ENCODE peak calls at places on chromosomes 1 and 21, in seven cellular contexts. F is fibroblast of pulmonary artery, W is PC-9, O is astrocyte of the spinal cord, B is left ventricle myocardium inferior, Y is PC-3, P is endothelial cell of umbilical vein. G is an unnamed sample.

GRCh38 chr1:219837274-219837993 is 90.9 kb downstream of the SLC30A10 start:
- DNase-seq in W (no peak), O (peak), Y (peak), P (peak), B (no peak), F (peak), G (no peak)

GRCh38 chr1:23211955-23212354 is 5.3 kb downstream of the HTR1D start:
- DNase-seq in W (no peak), Y (peak), P (no peak), O (no peak), F (no peak), B (no peak), G (no peak)

GRCh38 chr1:63935148-63935547 is 161.3 kb downstream of the ROR1 start:
- DNase-seq in Y (peak), P (no peak), O (no peak), B (no peak), W (no peak), F (peak), G (no peak)

GRCh38 chr21:29104239-29104708 is 26.2 kb upstream of the MAP3K7CL start:
- DNase-seq in P (no peak), W (no peak), Y (no peak), O (no peak), F (no peak), B (no peak), G (no peak)

GRCh38 chr1:2160691-2161320 is 33.8 kb downstream of the FAAP20 start:
- DNase-seq in O (no peak), B (no peak), F (no peak), W (no peak), P (no peak), Y (no peak), G (no peak)

GRCh38 chr1:224668991-224669390 is 52.9 kb downstream of the CNIH3 start:
- DNase-seq in P (no peak), W (peak), F (no peak), B (no peak), Y (no peak), O (no peak), G (no peak)

GRCh38 chr1:243505986-243506689 is 250.3 kb downstream of the SDCCAG8 start:
- DNase-seq in P (no peak), W (no peak), O (no peak), F (peak), B (no peak), Y (no peak), G (no peak)

GRCh38 chr1:40708750-40709099 is 17.2 kb downstream of the NFYC start:
- DNase-seq in W (peak), F (peak), O (peak), P (no peak), B (no peak), Y (peak), G (no peak)

GRCh38 chr1:2314803-2315710 is 76.3 kb downstream of the MORN1 start:
- DNase-seq in Y (peak), O (peak), B (peak), P (peak), W (no peak), F (peak), G (no peak)

GRCh38 chr1:204146965-204147364 is 4.9 kb downstream of the ETNK2 start:
- DNase-seq in Y (no peak), P (no peak), F (no peak), O (no peak), W (no peak), B (no peak), G (peak)

GRCh38 chr1:100449477-100449876 is 88.5 kb upstream of the GPR88 start:
- DNase-seq in B (no peak), W (no peak), P (no peak), F (no peak), O (no peak), Y (no peak), G (no peak)

GRCh38 chr1:111199881-111200801 is at the start of gene DENND2D:
- DNase-seq in P (no peak), W (peak), F (no peak), O (no peak), B (peak), Y (peak), G (peak)

GRCh38 chr21:17693801-17694200 is 81.1 kb upstream of the BTG3 start:
- DNase-seq in Y (no peak), W (no peak), B (no peak), O (no peak), P (no peak), F (no peak), G (no peak)

GRCh38 chr1:13952985-13953384 is 253.0 kb downstream of the PRDM2 start:
- DNase-seq in Y (no peak), P (no peak), O (no peak), B (no peak), W (no peak), F (no peak), G (no peak)

GRCh38 chr1:209389258-209389657 is 194.3 kb upstream of the CAMK1G start:
- DNase-seq in P (no peak), W (peak), O (peak), Y (peak), B (no peak), F (peak), G (no peak)

GRCh38 chr1:37177230-37177864 is 143.0 kb upstream of the GRIK3 start:
- DNase-seq in W (no peak), F (peak), B (no peak), P (peak), O (no peak), Y (peak), G (no peak)

GRCh38 chr1:43901562-43901961 is 32.0 kb upstream of the ARTN start:
- DNase-seq in W (no peak), F (no peak), O (no peak), P (no peak), B (no peak), Y (no peak), G (no peak)

GRCh38 chr1:216793303-216793702 is 70.1 kb upstream of the ESRRG start:
- DNase-seq in P (no peak), W (no peak), Y (peak), B (no peak), O (no peak), F (no peak), G (no peak)

GRCh38 chr1:9058465-9058864 is 11.0 kb downstream of the SLC2A5 start:
- DNase-seq in F (peak), W (no peak), P (no peak), Y (no peak), B (no peak), O (no peak), G (no peak)

GRCh38 chr21:37799193-37800121 is 116.8 kb downstream of the KCNJ6 start:
- DNase-seq in F (no peak), P (no peak), Y (no peak), W (no peak), O (peak), B (no peak), G (no peak)

GRCh38 chr1:212162635-212163034 is 122.6 kb upstream of the PPP2R5A start:
- DNase-seq in P (peak), F (peak), Y (no peak), O (peak), B (peak), W (no peak), G (no peak)

DNA sequence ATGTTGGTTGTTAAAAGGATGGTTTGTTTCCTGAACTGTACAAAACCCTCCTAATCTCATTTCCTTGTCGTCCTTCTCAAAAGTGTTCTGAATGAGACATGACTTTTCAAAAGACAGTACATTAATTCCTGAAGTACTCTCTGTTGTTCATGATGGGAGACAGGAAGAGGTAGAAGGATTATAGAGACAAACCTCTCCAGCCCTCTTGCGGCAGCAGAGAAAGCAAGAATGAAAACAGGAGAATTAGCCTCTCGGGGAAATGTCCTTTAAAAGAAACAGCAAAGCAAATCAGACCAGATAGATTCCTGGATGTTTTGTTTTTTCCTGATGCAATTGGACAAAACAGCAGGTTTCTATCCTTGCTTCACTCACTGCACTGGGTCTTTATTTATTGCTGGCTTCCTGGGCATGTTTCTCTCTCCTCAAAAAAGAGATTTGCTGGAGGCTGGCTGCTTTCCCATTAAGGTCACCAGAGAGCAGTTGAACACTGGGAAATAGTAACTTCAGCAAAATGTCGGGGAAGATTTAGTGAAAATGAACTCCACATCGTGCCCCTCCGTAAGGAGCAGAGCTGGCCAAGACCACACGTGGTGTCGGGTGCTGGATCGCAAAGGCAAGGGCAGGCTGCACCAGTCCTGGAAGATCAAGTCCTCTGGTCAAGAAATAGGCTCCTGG is 145.8 kb upstream of the SYT6 start:
- DNase-seq in P (no peak), O (peak), W (no peak), F (no peak), B (no peak), Y (no peak), G (no peak)
- TF ChIP-seq CTCF in P (no peak), O (peak), W (no peak), F (peak), B (no peak), Y (no peak), G (no peak)

GRCh38 chr1:24318238-24318987 is 744 bp upstream of the GRHL3 start:
- DNase-seq in B (no peak), Y (no peak), P (no peak), F (peak), W (no peak), O (peak), G (no peak)

GRCh38 chr1:24317081-24317480 is 2.1 kb upstream of the GRHL3 start:
- DNase-seq in P (no peak), O (no peak), W (peak), F (no peak), Y (peak), B (no peak), G (no peak)

GRCh38 chr1:24315391-24315790 is 3.8 kb upstream of the GRHL3 start:
- DNase-seq in O (no peak), P (no peak), W (no peak), F (no peak), B (no peak), Y (no peak), G (no peak)

GRCh38 chr1:24318988-24319863 is at the start of gene GRHL3:
- DNase-seq in B (no peak), F (no peak), Y (peak), W (peak), O (no peak), P (no peak), G (no peak)

GRCh38 chr1:24316659-24317058 is 2.5 kb upstream of the GRHL3 start:
- DNase-seq in Y (no peak), P (no peak), O (no peak), F (no peak), W (no peak), B (no peak), G (no peak)
- TF ChIP-seq CTCF in Y (no peak), P (no peak), O (no peak), F (no peak), W (no peak), B (no peak), G (no peak)

GRCh38 chr1:85484716-85485115 is 19.8 kb upstream of the DDAH1 start:
- DNase-seq in B (no peak), W (no peak), F (no peak), O (no peak), Y (peak), P (no peak), G (no peak)

GRCh38 chr1:85490270-85490669 is 25.3 kb upstream of the DDAH1 start:
- DNase-seq in O (no peak), Y (no peak), B (no peak), W (no peak), F (no peak), P (no peak), G (no peak)

GRCh38 chr1:85484264-85484663 is 19.3 kb upstream of the DDAH1 start:
- DNase-seq in F (no peak), W (no peak), O (no peak), B (no peak), P (no peak), Y (peak), G (no peak)

GRCh38 chr1:85488126-85488525 is 23.2 kb upstream of the DDAH1 start:
- DNase-seq in B (no peak), F (no peak), P (no peak), O (no peak), W (no peak), Y (no peak), G (no peak)
- TF ChIP-seq CTCF in B (no peak), F (no peak), P (no peak), O (no peak), W (no peak), Y (no peak), G (no peak)

GRCh38 chr1:28280501-28280900 is 21.2 kb downstream of the SESN2 start:
- DNase-seq in Y (no peak), B (no peak), F (no peak), W (no peak), O (no peak), P (peak), G (no peak)

GRCh38 chr1:28279721-28280120 is 20.4 kb downstream of the SESN2 start:
- DNase-seq in B (no peak), Y (no peak), P (no peak), F (no peak), O (no peak), W (no peak), G (no peak)

GRCh38 chr1:28282426-28283407 is 23.4 kb downstream of the SESN2 start:
- DNase-seq in F (no peak), B (no peak), P (no peak), O (no peak), W (no peak), Y (no peak), G (no peak)

GRCh38 chr1:28280961-28281360 is 21.6 kb downstream of the SESN2 start:
- DNase-seq in Y (no peak), B (no peak), P (no peak), W (no peak), O (no peak), F (no peak), G (no peak)

DNA sequence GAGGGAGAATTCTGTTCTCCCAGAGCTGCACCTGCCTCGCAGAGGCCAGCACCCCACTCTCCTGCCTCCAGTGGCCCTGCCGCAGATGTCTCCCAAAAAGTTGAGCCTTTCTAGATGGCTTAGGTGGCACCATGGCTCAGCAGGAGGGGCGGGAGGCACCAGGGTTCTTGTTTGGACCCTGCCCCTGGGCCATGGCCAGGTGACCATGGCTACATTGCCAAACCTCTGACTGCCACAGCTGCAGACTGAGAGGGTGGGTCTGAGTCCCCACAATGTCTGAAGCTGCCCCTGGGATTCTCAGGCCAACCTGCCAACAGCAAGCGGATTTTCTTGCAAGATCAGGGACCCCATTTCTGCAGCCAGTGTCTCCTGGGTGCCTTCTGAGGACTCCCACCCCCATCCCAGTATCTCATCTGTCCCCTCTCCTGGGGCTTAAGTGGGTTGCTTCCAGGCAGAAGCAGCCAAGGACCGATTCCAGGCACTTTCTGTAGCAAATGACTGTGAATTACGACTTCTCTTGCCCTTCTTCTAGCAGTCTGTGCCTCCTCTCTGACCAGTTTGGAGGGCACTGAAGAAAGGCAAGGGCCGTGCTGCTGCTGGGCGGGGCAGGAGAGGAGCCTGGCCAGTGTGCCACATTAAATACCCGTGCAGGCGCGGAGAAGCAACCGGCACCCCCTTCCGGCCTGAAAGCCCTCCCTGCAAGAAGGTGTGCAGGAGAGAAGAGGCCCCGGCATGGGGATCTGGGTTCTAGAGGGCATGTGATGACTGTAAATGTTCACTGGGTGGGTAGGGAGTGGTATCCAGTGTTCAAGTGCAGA is 22.5 kb downstream of the SESN2 start:
- DNase-seq in B (no peak), O (no peak), F (no peak), W (no peak), Y (no peak), P (no peak), G (no peak)
- TF ChIP-seq CTCF in B (no peak), O (no peak), F (no peak), W (no peak), Y (no peak), P (no peak), G (no peak)

DNA sequence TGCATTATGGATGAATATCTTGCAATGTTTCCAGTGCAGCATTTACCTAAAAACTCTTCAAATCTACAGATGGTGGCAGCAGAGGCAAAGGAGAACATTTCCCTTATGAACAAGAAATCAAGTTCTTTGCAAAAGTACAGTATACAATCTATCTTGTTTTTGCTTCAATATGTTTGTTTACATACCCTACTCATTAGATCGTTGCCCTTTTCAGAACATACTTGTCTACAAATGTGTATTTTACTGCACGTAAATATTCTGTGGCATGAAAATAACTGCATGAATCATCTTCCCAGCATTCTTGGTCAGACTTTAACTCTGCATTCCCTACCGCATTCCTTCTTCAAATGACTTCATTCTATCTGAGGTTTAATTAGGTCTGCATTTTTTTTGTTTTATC is 212.7 kb downstream of the ZP4 start:
- DNase-seq in Y (peak), O (peak), F (peak), W (no peak), B (no peak), P (no peak), G (no peak)
- TF ChIP-seq CTCF in Y (peak), O (no peak), F (peak), W (no peak), B (no peak), P (no peak), G (no peak)

GRCh38 chr1:179178135-179178630 is 51.3 kb downstream of the ABL2 start:
- DNase-seq in O (no peak), B (no peak), Y (no peak), F (no peak), P (no peak), W (no peak), G (no peak)
- TF ChIP-seq CTCF in O (no peak), B (no peak), Y (no peak), F (no peak), P (no peak), W (no peak), G (no peak)

GRCh38 chr21:33207471-33208149 is 22.1 kb upstream of the IFNAR2 start:
- DNase-seq in P (no peak), Y (no peak), B (no peak), O (no peak), W (no peak), F (no peak), G (no peak)

GRCh38 chr21:33202464-33203363 is 27.0 kb upstream of the IFNAR2 start:
- DNase-seq in B (no peak), Y (no peak), W (no peak), O (no peak), P (no peak), F (no peak), G (peak)

GRCh38 chr21:33206771-33207290 is 22.9 kb upstream of the IFNAR2 start:
- DNase-seq in P (no peak), Y (no peak), F (no peak), O (no peak), B (no peak), W (no peak), G (peak)

GRCh38 chr21:33203371-33203724 is 26.4 kb upstream of the IFNAR2 start:
- DNase-seq in B (no peak), W (no peak), P (no peak), Y (no peak), F (no peak), O (no peak), G (no peak)

GRCh38 chr21:33205476-33205875 is 24.3 kb upstream of the IFNAR2 start:
- DNase-seq in O (no peak), B (no peak), F (no peak), Y (no peak), W (no peak), P (no peak), G (peak)
- TF ChIP-seq CTCF in O (no peak), B (no peak), F (no peak), Y (no peak), W (no peak), P (no peak), G (peak)

DNA sequence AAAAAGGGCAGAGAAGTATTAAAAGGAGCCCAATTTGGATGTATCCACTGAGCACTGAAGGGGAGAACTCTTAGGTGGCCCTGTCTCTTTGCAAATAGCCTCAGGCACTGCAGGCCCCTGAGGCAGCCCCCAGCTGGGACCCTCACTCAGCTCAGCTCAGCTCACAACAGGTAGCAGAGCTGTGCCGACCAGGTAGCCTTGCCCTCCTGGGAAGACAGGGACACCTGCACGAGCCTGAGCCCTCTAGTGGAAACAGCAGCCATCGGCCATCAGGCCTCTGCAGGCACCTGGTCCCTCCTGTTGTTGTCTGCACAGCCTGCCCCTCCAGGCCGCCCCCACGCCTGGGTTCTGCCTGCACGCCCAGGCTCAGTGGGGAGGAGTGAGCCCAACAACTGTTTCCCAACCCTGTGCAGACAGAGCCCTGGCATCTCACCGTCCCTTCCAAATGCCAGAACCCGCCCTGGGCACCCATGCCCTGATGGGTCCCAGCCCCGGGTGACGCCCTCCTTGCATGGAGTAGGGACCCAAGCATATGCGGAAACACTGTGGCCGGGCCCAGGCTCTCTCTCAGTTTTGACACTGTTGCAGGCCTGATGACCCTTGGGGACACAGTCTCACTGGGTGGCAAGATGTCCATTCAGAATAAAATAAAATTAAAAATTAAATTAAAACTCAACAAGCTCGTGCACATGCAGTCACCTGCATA is 60.0 kb upstream of the AJAP1 start:
- DNase-seq in Y (peak), O (no peak), P (no peak), B (no peak), W (no peak), F (no peak), G (no peak)
- TF ChIP-seq CTCF in Y (peak), O (no peak), P (no peak), B (no peak), W (no peak), F (no peak), G (no peak)